ENCODE peak calls at places on chromosome 22, in nine cellular contexts. B is prostate gland, A is spleen, X is stomach, G is SK-N-SH, T is suprapubic skin, D is GM23338, P is endothelial cell of umbilical vein, L is sigmoid colon. Z is an unnamed sample.

GRCh38 chr22:17430298-17430900 is 61.1 kb downstream of the CECR2 start:
- DNase-seq in B (no peak), A (no peak), X (no peak), G (no peak), T (no peak), D (no peak), P (no peak), L (peak; percentile 75), Z (no peak)

GRCh38 chr22:36725366-36726006 is 21.9 kb upstream of the CACNG2 start:
- DNase-seq in B (no peak), A (no peak), X (no peak), G (no peak), T (no peak), D (no peak), P (no peak), L (peak; percentile 34), Z (no peak)

GRCh38 chr22:45503816-45504702 is 1.4 kb downstream of the FBLN1 start:
- DNase-seq in B (no peak), A (no peak), X (no peak), G (peak; percentile 66), T (no peak), D (peak; percentile 80), P (no peak), L (no peak), Z (peak; percentile 70)

GRCh38 chr22:42986115-42986514 is 28.8 kb downstream of the PACSIN2 start:
- DNase-seq in B (no peak), A (no peak), X (no peak), G (no peak), T (peak; percentile 43), D (no peak), P (no peak), L (peak; percentile 27), Z (no peak)

GRCh38 chr22:47166446-47167016 is 404.1 kb downstream of the TBC1D22A start:
- DNase-seq in B (no peak), A (peak; percentile 61), X (no peak), G (no peak), T (peak; percentile 39), D (no peak), P (no peak), L (peak; percentile 54), Z (no peak)

GRCh38 chr22:40212126-40212525 is 34.4 kb downstream of the TNRC6B start:
- DNase-seq in B (no peak), A (no peak), X (no peak), G (no peak), T (peak; percentile 46), D (no peak), P (no peak), L (no peak), Z (no peak)

GRCh38 chr22:32281092-32281491 is 25.9 kb upstream of the SLC5A4 start:
- DNase-seq in B (no peak), A (no peak), X (no peak), G (no peak), T (no peak), D (no peak), P (no peak), L (no peak), Z (no peak)

GRCh38 chr22:49024775-49025440 is 802.8 kb downstream of the BRD1 start:
- DNase-seq in B (no peak), A (peak; percentile 48), X (no peak), G (no peak), T (peak; percentile 54), D (no peak), P (no peak), L (peak; percentile 52), Z (no peak)

GRCh38 chr22:37774728-37775127 is 33.0 kb upstream of the GCAT start:
- DNase-seq in B (no peak), A (no peak), X (no peak), G (no peak), T (no peak), D (no peak), P (no peak), L (no peak), Z (no peak)

GRCh38 chr22:37775785-37776638 is 31.7 kb upstream of the GCAT start:
- DNase-seq in B (no peak), A (no peak), X (no peak), G (no peak), T (no peak), D (no peak), P (no peak), L (no peak), Z (no peak)

GRCh38 chr22:37778370-37779009 is 29.2 kb upstream of the GCAT start:
- DNase-seq in B (no peak), A (no peak), X (no peak), G (no peak), T (no peak), D (no peak), P (no peak), L (no peak), Z (no peak)

GRCh38 chr22:37776639-37777005 is 31.1 kb upstream of the GCAT start:
- DNase-seq in B (no peak), A (no peak), X (no peak), G (no peak), T (no peak), D (no peak), P (no peak), L (no peak), Z (no peak)

DNA sequence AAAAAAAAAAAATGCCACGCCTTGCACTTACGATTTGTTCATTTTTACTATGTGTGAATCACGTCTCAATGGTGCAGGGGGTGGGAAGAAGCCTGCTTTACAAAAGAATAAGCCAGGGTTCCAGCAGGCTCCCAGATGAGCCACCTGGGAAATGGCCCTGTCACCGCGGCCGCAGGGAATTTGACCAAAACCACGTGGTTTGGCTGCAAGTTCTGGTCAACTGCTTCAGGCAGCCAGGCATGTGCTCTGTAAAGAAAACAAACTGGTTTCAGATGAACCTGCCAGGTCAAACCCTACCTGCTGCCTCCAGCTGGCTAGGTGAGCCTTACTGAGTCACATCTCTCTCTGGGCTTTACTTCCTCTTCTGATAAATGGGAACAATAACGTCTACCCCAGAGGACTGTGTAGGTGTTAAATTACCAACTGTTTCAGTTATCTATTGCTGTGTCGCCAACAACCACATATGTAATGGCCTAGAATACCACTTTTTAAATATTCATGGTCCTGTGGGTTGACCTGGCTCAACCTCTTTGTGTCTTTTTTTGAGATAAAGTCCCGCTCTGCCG is 30.5 kb upstream of the GCAT start:
- DNase-seq in B (peak; percentile 90), A (no peak), X (peak; percentile 85), G (no peak), T (no peak), D (peak; percentile 35), P (no peak), L (peak; percentile 83), Z (no peak)
- TF ChIP-seq POLR2AphosphoS5 in B (peak; percentile 95), A (no peak), X (peak; percentile 64), G (no peak), T (no peak), D (no peak), P (peak; percentile 48), L (no peak), Z (no peak)

GRCh38 chr22:26673485-26673884 is 16.1 kb downstream of the MIAT start:
- DNase-seq in B (no peak), A (no peak), X (no peak), G (no peak), T (no peak), D (no peak), P (no peak), L (no peak), Z (no peak)

GRCh38 chr22:26672060-26672471 is 14.7 kb downstream of the MIAT start:
- DNase-seq in B (no peak), A (peak; percentile 87), X (no peak), G (no peak), T (peak; percentile 75), D (no peak), P (no peak), L (no peak), Z (no peak)

GRCh38 chr22:26672590-26673468 is 15.4 kb downstream of the MIAT start:
- DNase-seq in B (peak; percentile 88), A (peak; percentile 97), X (peak; percentile 88), G (peak; percentile 88), T (peak; percentile 96), D (peak; percentile 97), P (peak; percentile 76), L (peak; percentile 97), Z (peak; percentile 98)

GRCh38 chr22:26675687-26676273 is 18.4 kb downstream of the MIAT start:
- DNase-seq in B (no peak), A (no peak), X (no peak), G (no peak), T (no peak), D (no peak), P (no peak), L (no peak), Z (no peak)

DNA sequence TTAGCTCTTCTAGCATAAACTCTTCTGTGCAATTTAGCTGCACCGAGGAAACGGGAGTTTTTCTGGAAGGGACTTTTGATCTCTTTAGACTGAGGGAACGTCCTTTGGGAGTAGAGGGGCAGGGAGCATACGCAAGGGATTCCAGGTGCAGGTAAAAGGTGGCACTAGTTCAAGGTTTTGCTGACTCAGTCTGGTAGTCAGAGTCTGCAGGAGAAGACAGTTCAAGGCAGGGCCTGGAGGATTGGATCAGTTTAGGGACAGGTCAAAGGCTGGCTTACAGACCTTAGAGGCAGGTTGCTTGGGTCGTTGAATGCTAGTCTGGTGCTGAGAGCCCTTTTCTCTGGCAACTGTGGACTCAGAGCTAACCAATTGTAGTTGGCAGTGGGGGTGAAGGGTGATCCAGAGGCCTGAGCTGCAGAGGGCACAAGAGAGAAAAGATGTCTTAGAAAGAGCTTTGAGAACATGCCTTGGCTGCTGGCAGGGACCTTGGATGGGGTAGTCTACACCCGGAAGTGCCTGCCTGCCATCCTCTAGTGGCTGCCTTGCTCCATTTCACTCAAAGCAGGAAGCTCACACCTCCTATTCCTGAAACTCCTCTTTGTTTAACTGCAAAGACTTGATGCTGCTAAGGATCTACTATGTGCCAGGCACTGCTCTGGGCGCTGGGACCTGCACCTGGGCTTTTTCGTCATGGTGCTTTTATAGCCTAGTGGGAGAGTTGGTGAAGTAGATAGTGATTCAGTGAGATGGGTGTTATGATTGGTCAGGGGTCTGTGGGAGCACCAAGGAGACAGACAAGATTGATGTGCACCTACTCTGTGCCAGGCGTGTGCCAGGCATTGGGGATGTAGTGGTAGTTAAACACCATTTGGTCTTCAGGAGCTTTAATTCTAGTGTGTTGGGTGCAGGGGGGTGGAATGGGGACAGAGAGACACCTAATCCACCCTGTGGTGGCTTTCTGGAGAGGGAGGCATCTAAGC is 17.1 kb downstream of the MIAT start:
- DNase-seq in B (no peak), A (peak; percentile 84), X (no peak), G (no peak), T (no peak), D (no peak), P (no peak), L (no peak), Z (peak; percentile 71)
- H3K4me3 ChIP-seq in B (no peak overlapping the region), A (peak overlapping the region; percentile 68), X (no peak overlapping the region), G (peak overlapping the region; percentile 96), T (peak overlapping the region; percentile 82), D (peak overlapping the region; percentile 96), P (no peak overlapping the region), L (no peak overlapping the region), Z (peak overlapping the region; percentile 91)

GRCh38 chr22:22720201-22720723 is 75.8 kb downstream of the GGTLC2 start:
- DNase-seq in B (no peak), A (no peak), X (no peak), G (peak; percentile 38), T (no peak), D (peak; percentile 77), P (peak; percentile 69), L (no peak), Z (peak; percentile 72)
- TF ChIP-seq POLR2AphosphoS5 in B (no peak), A (no peak), X (no peak), G (no peak), T (no peak), D (no peak), P (no peak), L (no peak), Z (no peak)

GRCh38 chr22:50191041-50191740 is 5.5 kb downstream of the TRABD start:
- DNase-seq in B (no peak), A (peak; percentile 94), X (peak; percentile 61), G (peak; percentile 78), T (no peak), D (no peak), P (no peak), L (no peak), Z (peak; percentile 86)

GRCh38 chr22:50189849-50190181 is 4.1 kb downstream of the TRABD start:
- DNase-seq in B (no peak), A (peak; percentile 85), X (no peak), G (no peak), T (no peak), D (no peak), P (no peak), L (no peak), Z (no peak)

GRCh38 chr22:50189184-50189848 is 3.6 kb downstream of the TRABD start:
- DNase-seq in B (no peak), A (peak; percentile 87), X (peak; percentile 68), G (no peak), T (no peak), D (no peak), P (no peak), L (no peak), Z (no peak)

GRCh38 chr22:50192056-50192824 is 6.5 kb downstream of the TRABD start:
- DNase-seq in B (peak; percentile 66), A (peak; percentile 87), X (peak; percentile 39), G (no peak), T (no peak), D (no peak), P (no peak), L (no peak), Z (no peak)

DNA sequence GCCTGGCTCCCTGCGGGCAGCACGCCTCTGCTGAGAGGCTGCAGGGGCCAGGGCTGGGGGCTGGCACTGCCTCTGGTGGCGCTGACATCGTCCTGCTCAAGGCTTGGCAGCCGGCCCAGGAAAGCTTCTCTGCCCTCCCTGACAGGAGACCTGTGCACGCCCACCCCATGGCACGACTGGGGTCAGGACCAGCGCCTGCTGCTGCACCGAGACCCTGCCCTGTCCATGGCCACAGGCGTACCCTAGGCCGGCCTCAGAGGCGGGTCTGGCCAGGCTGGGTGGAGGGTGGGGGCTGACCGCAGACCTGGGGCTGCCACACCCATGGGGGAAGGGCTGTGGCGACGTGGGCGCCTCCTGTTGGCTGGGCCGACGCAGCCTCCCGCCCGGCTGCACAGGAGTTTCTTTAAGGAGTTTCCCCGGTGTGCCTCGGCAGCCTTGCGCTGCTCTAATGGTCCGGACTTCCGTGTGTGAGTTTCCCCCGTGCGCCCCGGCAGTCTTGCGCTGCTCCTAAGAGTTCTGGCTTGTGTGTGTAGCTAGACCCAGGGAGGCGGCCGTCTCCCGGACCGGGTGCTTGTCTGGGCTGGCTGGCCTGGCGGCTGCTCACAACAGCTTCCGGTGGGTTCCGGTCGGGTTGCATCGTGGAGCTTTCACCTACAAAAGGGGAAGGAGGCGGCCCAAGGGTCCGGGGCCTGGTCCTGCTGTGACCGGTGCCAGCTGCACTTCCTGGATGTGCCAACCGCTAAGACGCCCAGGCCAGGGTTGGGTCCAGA is 4.7 kb downstream of the TRABD start:
- DNase-seq in B (peak; percentile 68), A (peak; percentile 99), X (peak; percentile 88), G (peak; percentile 91), T (peak; percentile 88), D (peak; percentile 81), P (peak; percentile 46), L (peak; percentile 87), Z (peak; percentile 89)
- H3K4me3 ChIP-seq in B (peak overlapping the region; percentile 31), A (peak overlapping the region; percentile 31), X (peak overlapping the region; percentile 38), G (no peak overlapping the region), T (peak overlapping the region; percentile 49), D (peak overlapping the region; percentile 42), P (peak overlapping the region; percentile 20), L (peak overlapping the region; percentile 41), Z (peak overlapping the region; percentile 38)

Z was measured in HL-60.